ENCODE peak calls at places on chromosome 15, in nine cellular contexts. L, O, A, S, X, V, Q, G and D are unnamed samples.

GRCh38 chr15:80834906-80835305 is 55.7 kb downstream of the CEMIP start:
- DNase-seq in X (no peak), L (no peak), O (no peak), S (no peak), Q (no peak), A (no peak), V (no peak), G (no peak), D (no peak)

GRCh38 chr15:57626713-57627440 is 35.2 kb downstream of the MYZAP start:
- DNase-seq in O (no peak), S (no peak), G (no peak), A (no peak), V (no peak), X (no peak), L (no peak), Q (no peak), D (no peak)

GRCh38 chr15:31262143-31262530 is 64.5 kb upstream of the KLF13 start:
- DNase-seq in O (no peak), G (no peak), Q (no peak), L (no peak), X (no peak), A (no peak), V (no peak), S (no peak), D (no peak)

GRCh38 chr15:29812384-29812694 is 9.9 kb downstream of the TJP1 start:
- DNase-seq in V (no peak), O (no peak), Q (no peak), S (peak), L (no peak), A (peak), X (no peak), G (no peak), D (no peak)

GRCh38 chr15:76987276-76987675 is 7.7 kb upstream of the PSTPIP1 start:
- DNase-seq in L (no peak), A (no peak), O (no peak), Q (no peak), V (no peak), X (no peak), G (no peak), S (no peak), D (no peak)

GRCh38 chr15:80437492-80437891 is 33.3 kb downstream of the ARNT2 start:
- DNase-seq in A (peak), X (no peak), O (no peak), L (no peak), G (no peak), S (no peak), V (no peak), Q (no peak), D (no peak)

GRCh38 chr15:100878130-100878529 is 1.5 kb upstream of the ALDH1A3 start:
- DNase-seq in A (no peak), O (no peak), X (no peak), G (no peak), S (no peak), L (no peak), V (no peak), Q (no peak), D (no peak)

GRCh38 chr15:61660579-61660978 is 399.7 kb downstream of the VPS13C start:
- DNase-seq in S (peak), Q (no peak), V (no peak), A (peak), O (no peak), G (no peak), L (no peak), X (no peak), D (no peak)

GRCh38 chr15:91520848-91521247 is 332.7 kb upstream of the SLCO3A1 start:
- DNase-seq in A (peak), X (no peak), G (no peak), V (no peak), Q (no peak), S (peak), O (no peak), L (no peak), D (no peak)

GRCh38 chr15:67093146-67093874 is 27.9 kb downstream of the SMAD3 start:
- DNase-seq in S (no peak), Q (no peak), O (peak), L (no peak), X (no peak), A (no peak), V (no peak), G (no peak), D (no peak)

GRCh38 chr15:70741677-70742293 is 21.6 kb downstream of the UACA start:
- DNase-seq in G (no peak), S (peak), O (no peak), V (no peak), Q (no peak), X (no peak), L (no peak), A (peak), D (no peak)

GRCh38 chr15:88113909-88114308 is 142.6 kb downstream of the NTRK3 start:
- DNase-seq in A (no peak), X (peak), V (no peak), S (no peak), L (no peak), G (no peak), O (no peak), Q (no peak), D (no peak)

GRCh38 chr15:84970832-84971231 is 10.8 kb upstream of the PDE8A start:
- DNase-seq in S (no peak), G (no peak), X (no peak), O (no peak), Q (no peak), A (no peak), L (no peak), V (no peak), D (peak)

GRCh38 chr15:67142142-67143092 is 77.0 kb downstream of the SMAD3 start:
- DNase-seq in G (no peak), X (no peak), O (no peak), L (no peak), S (peak), Q (no peak), A (peak), V (no peak), D (no peak)

GRCh38 chr15:31157644-31158069 is 56.1 kb upstream of the TRPM1 start:
- DNase-seq in V (no peak), O (no peak), A (no peak), L (no peak), G (no peak), Q (no peak), S (no peak), X (no peak), D (no peak)

GRCh38 chr15:69424748-69425413 is 10.7 kb downstream of the KIF23 start:
- DNase-seq in L (no peak), A (peak), X (no peak), Q (no peak), V (no peak), G (no peak), S (peak), O (no peak), D (no peak)

GRCh38 chr15:74835312-74835823 is 7.6 kb downstream of the ULK3 start:
- DNase-seq in L (no peak), Q (no peak), G (peak), O (peak), A (peak), S (peak), X (peak), V (no peak), D (peak)

GRCh38 chr15:72285402-72285801 is 13.0 kb upstream of the PARP6 start:
- DNase-seq in G (no peak), S (no peak), X (no peak), O (no peak), V (no peak), A (no peak), Q (no peak), L (no peak), D (no peak)